ENCODE peak calls at places on chromosomes 12 and 14, in eight cellular contexts. O, R, T, V, B, X, D and H are unnamed samples.

GRCh38 chr12:81206425-81206824 is 128.5 kb downstream of the ACSS3 start:
- DNase-seq in R (no peak), T (no peak), D (no peak), V (no peak), O (no peak), X (no peak), B (no peak), H (no peak)

GRCh38 chr12:6605425-6606330 is 1.5 kb downstream of the CHD4 start:
- DNase-seq in O (peak; percentile 36), D (peak; percentile 74), R (peak; percentile 16), V (no peak), B (no peak), X (peak; percentile 62), T (peak; percentile 44), H (peak; percentile 32)

GRCh38 chr14:30641207-30641606 is 19.1 kb downstream of the SCFD1 start:
- DNase-seq in R (no peak), O (no peak), B (no peak), T (no peak), V (no peak), X (no peak), D (no peak), H (no peak)

GRCh38 chr14:94378527-94379290 is 9.7 kb downstream of the SERPINA1 start:
- DNase-seq in R (no peak), O (no peak), X (no peak), V (no peak), B (no peak), D (no peak), T (no peak), H (no peak)

GRCh38 chr14:61328629-61329262 is 7.4 kb downstream of the PRKCH start:
- DNase-seq in V (no peak), D (no peak), R (no peak), B (no peak), X (no peak), O (no peak), T (no peak), H (no peak)

GRCh38 chr12:43370299-43370698 is 181.7 kb downstream of the ADAMTS20 start:
- DNase-seq in D (no peak), X (no peak), T (no peak), R (no peak), V (no peak), B (no peak), O (peak; percentile 3), H (peak; percentile 92)

GRCh38 chr12:25839470-25839869 is 119.0 kb upstream of the RASSF8 start:
- DNase-seq in B (no peak), V (no peak), O (no peak), T (no peak), R (no peak), D (no peak), X (no peak), H (peak; percentile 41)

GRCh38 chr12:110577717-110578521 is 5.2 kb downstream of the PPTC7 start:
- DNase-seq in R (no peak), X (no peak), D (no peak), B (no peak), T (no peak), V (peak; percentile 60), O (peak; percentile 25), H (peak; percentile 91)

GRCh38 chr12:47071241-47071852 is 8.1 kb upstream of the PCED1B start:
- DNase-seq in O (peak; percentile 55), D (no peak), R (no peak), V (no peak), T (no peak), B (no peak), X (peak; percentile 75), H (no peak)

GRCh38 chr12:52673216-52673615 is 7.0 kb downstream of the KRT1 start:
- DNase-seq in D (no peak), B (no peak), O (no peak), V (no peak), R (no peak), T (no peak), X (no peak), H (no peak)

GRCh38 chr12:62848418-62848817 is 86.5 kb downstream of the PPM1H start:
- DNase-seq in B (no peak), D (no peak), X (no peak), T (no peak), V (no peak), O (no peak), R (no peak), H (peak; percentile 83)

GRCh38 chr14:94819531-94819930 is 49.6 kb upstream of the GSC start:
- DNase-seq in V (no peak), D (no peak), X (no peak), B (no peak), R (no peak), T (no peak), O (peak; percentile 38), H (no peak)

GRCh38 chr12:12700249-12700648 is 4.3 kb upstream of the GPR19 start:
- DNase-seq in O (no peak), D (no peak), X (no peak), R (no peak), V (no peak), B (no peak), T (no peak), H (no peak)

GRCh38 chr14:94933411-94933964 is 163.6 kb upstream of the GSC start:
- DNase-seq in D (no peak), V (no peak), O (no peak), R (no peak), T (no peak), B (no peak), X (no peak), H (no peak)

GRCh38 chr12:90061834-90062233 is 353.2 kb upstream of the ATP2B1 start:
- DNase-seq in B (no peak), X (no peak), T (no peak), V (no peak), O (no peak), R (no peak), D (no peak), H (no peak)

GRCh38 chr12:130483616-130484180 is 146.0 kb downstream of the PIWIL1 start:
- DNase-seq in T (no peak), B (no peak), D (no peak), R (no peak), X (no peak), O (no peak), V (no peak), H (no peak)

GRCh38 chr14:52086755-52087154 is 17.9 kb upstream of the NID2 start:
- DNase-seq in B (no peak), O (no peak), T (no peak), X (no peak), D (no peak), V (no peak), R (no peak), H (no peak)

GRCh38 chr12:123119808-123120207 is 31.1 kb downstream of the PITPNM2 start:
- DNase-seq in O (no peak), T (no peak), V (peak; percentile 55), X (no peak), R (no peak), D (no peak), B (no peak), H (no peak)

GRCh38 chr12:94710933-94711332 is 60.6 kb upstream of the TMCC3 start:
- DNase-seq in T (peak; percentile 63), O (peak; percentile 43), B (no peak), X (peak; percentile 67), R (peak; percentile 25), D (no peak), V (no peak), H (peak; percentile 32)

GRCh38 chr14:74932401-74932901 is 9.4 kb upstream of the RPS6KL1 start:
- DNase-seq in B (no peak), V (no peak), D (no peak), O (no peak), T (peak; percentile 48), R (no peak), X (no peak), H (peak; percentile 36)